ENCODE peak calls at places on chromosomes 3 and 15, in eight cellular contexts. W is brain microvascular endothelial cell, K is AG09309, N is esophagus muscularis mucosa, D is tibial artery, R is AG04450, H is hepatocyte, A is mammary epithelial cell. U is an unnamed sample.

GRCh38 chr3:144235489-144235888 is 263.9 kb downstream of the DIPK2A start:
- DNase-seq in W (no peak), K (no peak), N (no peak), D (no peak), R (no peak), H (no peak), A (no peak), U (no peak)

GRCh38 chr3:72719137-72719536 is 129.1 kb downstream of the SHQ1 start:
- DNase-seq in W (no peak), K (no peak), N (no peak), D (no peak), R (no peak), H (no peak), A (no peak), U (no peak)

GRCh38 chr3:167032267-167032876 is 347.7 kb downstream of the ZBBX start:
- DNase-seq in W (peak; percentile 62), K (no peak), N (no peak), D (no peak), R (peak; percentile 41), H (peak; percentile 81), A (peak; percentile 36), U (peak; percentile 45)

GRCh38 chr3:64763980-64764379 is 76.2 kb upstream of the ADAMTS9 start:
- DNase-seq in W (no peak), K (no peak), N (no peak), D (no peak), R (no peak), H (peak; percentile 34), A (peak; percentile 24), U (no peak)

GRCh38 chr3:56355570-56356185 is 112.6 kb downstream of the ERC2 start:
- DNase-seq in W (no peak), K (no peak), N (no peak), D (no peak), R (no peak), H (no peak), A (peak; percentile 22), U (no peak)

GRCh38 chr3:18830087-18830486 is 318.2 kb upstream of the KCNH8 start:
- DNase-seq in W (no peak), K (no peak), N (no peak), D (no peak), R (no peak), H (no peak), A (no peak), U (no peak)

GRCh38 chr3:114973576-114973975 is 173.5 kb downstream of the ZBTB20 start:
- DNase-seq in W (no peak), K (no peak), N (no peak), D (no peak), R (no peak), H (no peak), A (no peak), U (no peak)

GRCh38 chr3:134607054-134608022 is 43.5 kb downstream of the KY start:
- DNase-seq in W (no peak), K (no peak), N (peak; percentile 91), D (no peak), R (no peak), H (no peak), A (no peak), U (peak; percentile 70)

GRCh38 chr3:160577551-160578195 is 12.3 kb upstream of the KPNA4 start:
- DNase-seq in W (peak; percentile 40), K (peak; percentile 35), N (no peak), D (no peak), R (no peak), H (no peak), A (peak; percentile 38), U (peak; percentile 58)

GRCh38 chr3:117603097-117603496 is 893.5 kb downstream of the TUSC7 start:
- DNase-seq in W (no peak), K (no peak), N (no peak), D (no peak), R (no peak), H (no peak), A (no peak), U (no peak)

GRCh38 chr15:29021901-29022300 is 136.1 kb downstream of the APBA2 start:
- DNase-seq in W (peak; percentile 58), K (no peak), N (no peak), D (no peak), R (no peak), H (no peak), A (no peak), U (peak; percentile 12)

GRCh38 chr3:58150800-58151199 is 60.0 kb downstream of the DNASE1L3 start:
- DNase-seq in W (no peak), K (peak; percentile 37), N (no peak), D (no peak), R (no peak), H (no peak), A (peak; percentile 32), U (no peak)

GRCh38 chr15:59170295-59170881 is 36.3 kb upstream of the LDHAL6B start:
- DNase-seq in W (peak; percentile 9), K (peak; percentile 88), N (no peak), D (peak; percentile 90), R (no peak), H (peak; percentile 26), A (peak; percentile 93), U (peak; percentile 69)

GRCh38 chr3:13533823-13534435 is 15.0 kb upstream of the FBLN2 start:
- DNase-seq in W (no peak), K (no peak), N (no peak), D (peak; percentile 70), R (no peak), H (no peak), A (no peak), U (no peak)

DNA sequence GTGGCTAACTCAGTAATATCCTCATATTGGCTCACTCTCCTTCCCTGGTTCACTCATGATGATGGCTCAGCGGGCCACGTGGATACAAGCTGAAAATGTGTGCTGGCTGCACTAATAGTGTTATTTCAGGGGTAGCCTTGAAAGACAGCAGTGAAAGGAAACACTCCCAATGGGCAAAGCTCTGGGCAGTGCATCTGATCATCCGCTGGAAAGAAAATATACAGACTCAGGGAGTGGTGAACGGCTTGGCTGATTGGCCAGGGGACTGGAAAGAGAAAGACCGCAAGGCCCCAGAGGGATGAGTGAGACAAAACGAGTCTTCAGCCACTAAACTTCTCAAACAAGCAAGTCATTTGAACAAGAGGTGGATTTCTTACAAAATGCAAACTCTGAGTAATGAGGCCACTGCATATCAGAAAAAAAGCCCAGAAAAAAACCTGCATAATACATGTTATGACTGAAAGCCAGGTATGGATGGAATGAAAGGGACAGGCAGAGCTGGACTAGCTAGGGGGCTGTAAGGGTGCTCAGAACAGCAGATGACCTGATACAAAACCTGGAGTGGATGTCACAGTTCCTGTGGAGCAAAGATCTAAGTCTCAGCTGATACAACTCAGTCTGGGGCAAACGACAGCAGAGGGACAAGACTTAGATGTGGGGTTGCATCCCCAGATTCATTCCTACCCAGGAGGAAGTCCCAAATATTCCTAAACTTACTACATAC is 33.3 kb downstream of the CMTM6 start:
- DNase-seq in W (no peak), K (no peak), N (no peak), D (no peak), R (no peak), H (no peak), A (no peak), U (no peak)
- H3K4me3 ChIP-seq in W (no peak overlapping the region), K (no peak overlapping the region), N (no peak overlapping the region), D (no peak overlapping the region), R (no peak overlapping the region), H (no peak overlapping the region), A (no peak overlapping the region), U (no peak overlapping the region)

GRCh38 chr3:194458122-194458521 is 28.7 kb downstream of the ATP13A3 start:
- DNase-seq in W (no peak), K (no peak), N (no peak), D (no peak), R (no peak), H (no peak), A (no peak), U (no peak)
- TF ChIP-seq CTCF in W (no peak), K (no peak), N (no peak), D (peak; percentile 8), R (no peak), H (no peak), A (no peak), U (no peak)

DNA sequence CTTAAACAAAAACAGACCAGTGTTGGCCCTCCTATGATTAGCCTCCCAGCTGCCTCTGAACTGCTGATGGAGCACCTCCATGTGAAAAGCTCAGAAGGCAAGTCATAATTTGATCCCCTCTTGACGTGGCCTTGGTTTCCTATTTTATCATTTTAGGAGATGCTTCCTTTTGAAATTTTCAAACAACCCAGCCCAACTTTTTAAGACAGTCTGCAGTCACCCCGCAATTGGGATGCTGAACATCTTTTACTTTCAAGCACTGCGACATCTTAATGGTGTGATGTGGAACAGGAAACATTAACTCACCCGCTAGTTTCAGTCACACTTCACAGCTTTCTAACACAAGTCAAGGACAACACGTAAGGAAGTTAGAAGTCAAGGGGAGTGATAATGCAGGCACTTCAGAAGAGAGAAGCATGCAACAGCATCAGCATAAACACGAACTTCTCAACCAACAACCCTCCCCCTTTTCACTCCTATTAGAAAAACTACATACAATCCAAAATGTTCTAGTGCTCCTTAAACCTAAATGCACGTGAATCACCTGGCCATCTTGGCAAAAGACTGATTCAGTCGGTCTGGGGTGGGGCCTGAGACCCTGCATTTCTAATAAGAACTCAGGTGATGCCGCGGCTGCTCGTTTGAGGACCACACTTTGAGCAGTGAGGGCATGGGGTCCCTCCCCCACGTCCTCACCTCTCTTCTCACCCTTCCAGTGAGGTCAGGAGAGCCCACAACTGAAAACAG is 161.5 kb downstream of the FOXP1 start:
- DNase-seq in W (no peak), K (no peak), N (no peak), D (no peak), R (no peak), H (no peak), A (no peak), U (no peak)
- H3K4me3 ChIP-seq in W (no peak overlapping the region), K (no peak overlapping the region), N (no peak overlapping the region), D (no peak overlapping the region), R (no peak overlapping the region), H (no peak overlapping the region), A (no peak overlapping the region), U (no peak overlapping the region)

GRCh38 chr3:113255100-113255853 is 43.9 kb downstream of the BOC start:
- DNase-seq in W (no peak), K (no peak), N (no peak), D (no peak), R (no peak), H (no peak), A (no peak), U (no peak)
- TF ChIP-seq CTCF in W (peak; percentile 38), K (no peak), N (no peak), D (no peak), R (no peak), H (peak; percentile 5), A (no peak), U (no peak)

DNA sequence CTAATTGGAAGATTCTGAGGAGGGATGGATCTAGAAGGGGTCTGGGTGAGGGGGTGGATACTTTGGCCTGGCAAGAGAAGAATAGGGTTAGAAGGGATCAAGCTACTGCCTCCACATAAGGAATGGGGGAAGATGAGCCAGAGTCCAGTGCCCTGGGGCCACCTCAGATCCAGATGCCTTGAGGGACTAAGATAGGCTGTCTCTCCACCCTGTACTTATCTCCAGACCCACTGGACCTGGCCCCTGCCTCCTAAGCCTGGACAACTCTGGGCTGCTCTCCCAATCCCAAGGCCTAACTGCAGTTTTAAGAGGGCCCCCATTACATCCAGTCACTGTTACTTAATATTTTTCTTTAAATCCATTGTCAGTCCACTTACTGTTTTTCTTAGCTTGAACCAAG is 2.0 kb downstream of the DVL3 start:
- DNase-seq in W (no peak), K (no peak), N (no peak), D (no peak), R (no peak), H (no peak), A (no peak), U (no peak)
- H3K4me3 ChIP-seq in W (peak overlapping the region; percentile 91), K (peak overlapping the region; percentile 96), N (peak overlapping the region; percentile 70), D (peak overlapping the region; percentile 97), R (peak overlapping the region; percentile 97), H (peak overlapping the region; percentile 100), A (peak overlapping the region; percentile 86), U (peak overlapping the region; percentile 97)